ENCODE peak calls at places on chromosomes 4 and X, in six cellular contexts. Y is IMR-90, B is foreskin fibroblast, C is psoas muscle, R is cardiac fibroblast, A is WERI-Rb-1. W is an unnamed sample.

GRCh38 chr4:84031401-84031800 is 467.7 kb downstream of the NKX6-1 start:
- DNase-seq in Y (no peak), B (no peak), C (no peak), R (no peak), A (peak; percentile 9), W (no peak)

GRCh38 chr4:90546114-90546513 is 418.9 kb downstream of the CCSER1 start:
- DNase-seq in Y (no peak), B (no peak), C (no peak), R (no peak), A (no peak), W (no peak)

GRCh38 chr4:83996254-83996653 is 460.3 kb downstream of the GPAT3 start:
- DNase-seq in Y (no peak), B (no peak), C (no peak), R (no peak), A (no peak), W (no peak)

GRCh38 chr4:28976369-28976768 is 1743.8 kb upstream of the PCDH7 start:
- DNase-seq in Y (no peak), B (no peak), C (no peak), R (no peak), A (no peak), W (no peak)

GRCh38 chr4:29717658-29718057 is 1002.5 kb upstream of the PCDH7 start:
- DNase-seq in Y (peak; percentile 23), B (no peak), C (no peak), R (no peak), A (no peak), W (no peak)

GRCh38 chrX:18573556-18573955 is 98.4 kb downstream of the RS1 start:
- DNase-seq in Y (no peak), B (no peak), C (no peak), R (no peak), A (no peak), W (no peak)

GRCh38 chr4:107071108-107071507 is 35.0 kb upstream of the DKK2 start:
- DNase-seq in Y (no peak), B (no peak), C (no peak), R (no peak), A (no peak), W (no peak)

GRCh38 chr4:6576512-6576911 is 1.5 kb downstream of the MAN2B2 start:
- DNase-seq in Y (no peak), B (no peak), C (no peak), R (no peak), A (no peak), W (no peak)

GRCh38 chr4:20687894-20688293 is 12.4 kb upstream of the PACRGL start:
- DNase-seq in Y (peak; percentile 75), B (peak; percentile 66), C (no peak), R (peak; percentile 58), A (no peak), W (no peak)

GRCh38 chr4:163048447-163048846 is 118.2 kb downstream of the NAF1 start:
- DNase-seq in Y (peak; percentile 19), B (no peak), C (no peak), R (peak; percentile 58), A (peak; percentile 65), W (peak; percentile 61)

GRCh38 chr4:74311696-74312313 is 3.5 kb downstream of the EPGN start:
- DNase-seq in Y (peak; percentile 62), B (peak; percentile 40), C (no peak), R (peak; percentile 83), A (peak; percentile 32), W (no peak)

GRCh38 chr4:65392488-65392887 is 277.8 kb downstream of the EPHA5 start:
- DNase-seq in Y (no peak), B (no peak), C (no peak), R (no peak), A (no peak), W (no peak)

GRCh38 chr4:49516796-49517195 is 530.7 kb downstream of the CWH43 start:
- DNase-seq in Y (no peak), B (no peak), C (no peak), R (no peak), A (no peak), W (no peak)

GRCh38 chr4:150136481-150136880 is 58.2 kb downstream of the DCLK2 start:
- DNase-seq in Y (peak; percentile 76), B (no peak), C (no peak), R (peak; percentile 21), A (no peak), W (no peak)

GRCh38 chr4:66216252-66216651 is 546.0 kb upstream of the EPHA5 start:
- DNase-seq in Y (no peak), B (no peak), C (no peak), R (no peak), A (no peak), W (no peak)

GRCh38 chr4:100796333-100796732 is 278.5 kb upstream of the EMCN start:
- DNase-seq in Y (no peak), B (no peak), C (no peak), R (no peak), A (no peak), W (no peak)

GRCh38 chr4:3636628-3637320 is 104.6 kb upstream of the LRPAP1 start:
- DNase-seq in Y (no peak), B (no peak), C (no peak), R (no peak), A (no peak), W (no peak)

GRCh38 chrX:31337332-31337731 is 265.5 kb upstream of the FTHL17 start:
- DNase-seq in Y (no peak), B (no peak), C (no peak), R (no peak), A (no peak), W (no peak)

GRCh38 chr4:113292371-113293042 is 243.1 kb downstream of the ANK2 start:
- DNase-seq in Y (peak; percentile 71), B (peak; percentile 65), C (peak; percentile 24), R (no peak), A (peak; percentile 67), W (peak; percentile 56)

GRCh38 chrX:71618303-71618721 is at the start of gene CXCR3:
- DNase-seq in Y (no peak), B (no peak), C (no peak), R (no peak), A (no peak), W (peak; percentile 81)

GRCh38 chrX:71616672-71617529 is 1.4 kb downstream of the CXCR3 start:
- DNase-seq in Y (no peak), B (no peak), C (no peak), R (no peak), A (no peak), W (no peak)

GRCh38 chrX:71619193-71619592 is 882 bp upstream of the CXCR3 start:
- DNase-seq in Y (no peak), B (no peak), C (no peak), R (no peak), A (no peak), W (no peak)

GRCh38 chrX:71617742-71618141 is 569 bp downstream of the CXCR3 start:
- DNase-seq in Y (no peak), B (no peak), C (no peak), R (no peak), A (no peak), W (no peak)

DNA sequence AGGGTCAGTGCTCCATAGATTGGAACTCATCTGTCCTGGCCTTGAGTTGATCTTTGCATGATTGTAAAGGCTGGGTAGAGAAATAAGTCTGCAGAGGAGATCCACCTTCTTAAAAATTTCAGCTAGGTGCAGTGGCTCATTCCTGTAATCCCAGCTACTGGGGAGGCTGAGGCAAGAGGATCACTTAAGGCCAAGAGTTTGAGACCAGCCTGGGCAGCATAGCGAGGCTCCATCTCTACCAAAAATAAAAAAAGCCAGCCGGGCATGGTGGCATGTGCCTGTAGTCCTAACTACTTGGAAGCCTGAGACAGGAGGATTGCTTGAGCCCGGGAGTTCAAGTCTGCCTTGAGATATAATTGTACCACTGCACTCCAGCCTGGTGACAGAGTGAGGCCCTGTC is 476 bp upstream of the CXCR3 start:
- DNase-seq in Y (no peak), B (no peak), C (no peak), R (no peak), A (no peak), W (no peak)
- H3K4me3 ChIP-seq in Y (no peak overlapping the region), B (no peak overlapping the region), C (no peak overlapping the region), R (no peak overlapping the region), A (no peak overlapping the region), W (no peak overlapping the region)

GRCh38 chrX:129115935-129116334 is 407.4 kb downstream of the SMARCA1 start:
- DNase-seq in Y (no peak), B (no peak), C (no peak), R (no peak), A (no peak), W (no peak)

GRCh38 chrX:129116651-129117050 is 406.6 kb downstream of the SMARCA1 start:
- DNase-seq in Y (no peak), B (no peak), C (no peak), R (no peak), A (no peak), W (no peak)

GRCh38 chrX:129115104-129115503 is 408.2 kb downstream of the SMARCA1 start:
- DNase-seq in Y (peak; percentile 8), B (no peak), C (no peak), R (peak; percentile 1), A (peak; percentile 69), W (peak; percentile 11)
- TF ChIP-seq CTCF in Y (peak; percentile 20), B (no peak), C (no peak), R (no peak), A (peak; percentile 54), W (no peak)

DNA sequence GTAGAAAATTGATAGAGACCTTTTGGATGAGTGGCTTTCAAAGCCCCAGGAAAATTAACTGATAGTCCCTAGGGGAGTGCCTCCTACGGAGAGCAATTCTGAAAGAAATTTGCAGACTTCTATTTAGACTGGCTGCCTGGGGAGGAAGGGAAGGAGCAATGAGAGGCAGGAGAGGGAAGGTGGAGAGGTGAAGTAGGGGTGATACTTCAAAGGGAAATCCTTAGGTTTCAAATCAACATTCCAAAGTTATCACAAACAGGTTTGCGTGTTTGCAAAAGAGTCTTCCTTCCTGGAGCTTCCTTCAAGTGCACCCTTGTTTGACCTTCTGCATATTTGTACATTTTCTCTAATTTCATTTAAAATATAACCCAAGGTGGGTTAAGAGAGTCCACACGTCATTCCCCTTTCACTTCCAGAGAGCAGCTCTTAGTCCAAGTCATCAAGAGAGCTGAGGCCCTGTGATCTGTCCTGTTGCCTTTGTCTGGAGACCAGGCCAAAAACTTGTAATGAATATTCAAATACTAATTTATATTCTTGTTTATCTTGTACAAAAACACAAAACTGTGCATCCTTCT is 157.8 kb downstream of the CLCN4 start:
- DNase-seq in Y (no peak), B (no peak), C (no peak), R (no peak), A (no peak), W (no peak)
- H3K4me3 ChIP-seq in Y (no peak overlapping the region), B (no peak overlapping the region), C (no peak overlapping the region), R (no peak overlapping the region), A (no peak overlapping the region), W (no peak overlapping the region)

GRCh38 chr4:140256941-140257340 is 103.0 kb upstream of the MAML3 start:
- DNase-seq in Y (peak; percentile 55), B (no peak), C (no peak), R (peak; percentile 55), A (no peak), W (no peak)
- TF ChIP-seq CTCF in Y (no peak), B (no peak), C (no peak), R (no peak), A (no peak), W (no peak)